ENCODE peak calls at places on chromosome 9, in eight cellular contexts. One of them, this sample, is unnamed.

GRCh38 chr9:706606-707451 is 134.7 kb upstream of the DMRT1 start:
- DNase-seq in endodermal cell: peak; percentile 84
- DNase-seq in mesendoderm: peak; percentile 77
- DNase-seq in AG09309: no peak
- DNase-seq in stomach: peak; percentile 70
- DNase-seq in kidney: peak; percentile 91
- DNase-seq in naive thymus-derived CD4-positive, alpha-beta T cell: peak; percentile 37
- DNase-seq in GM12878: no peak
- DNase-seq in this sample: peak; percentile 34

GRCh38 chr9:123727332-123727731 is 202.6 kb downstream of the DENND1A start:
- DNase-seq in GM12878: no peak
- DNase-seq in AG09309: no peak
- DNase-seq in naive thymus-derived CD4-positive, alpha-beta T cell: no peak
- DNase-seq in mesendoderm: no peak
- DNase-seq in stomach: no peak
- DNase-seq in kidney: no peak
- DNase-seq in endodermal cell: no peak
- DNase-seq in this sample: no peak

GRCh38 chr9:212265-212664 is 2.4 kb upstream of the DOCK8 start:
- DNase-seq in stomach: no peak
- DNase-seq in endodermal cell: no peak
- DNase-seq in mesendoderm: no peak
- DNase-seq in naive thymus-derived CD4-positive, alpha-beta T cell: no peak
- DNase-seq in AG09309: no peak
- DNase-seq in GM12878: no peak
- DNase-seq in kidney: no peak
- DNase-seq in this sample: no peak

GRCh38 chr9:92094655-92095054 is 20.6 kb downstream of the SPTLC1 start:
- DNase-seq in kidney: no peak
- DNase-seq in mesendoderm: peak; percentile 72
- DNase-seq in GM12878: no peak
- DNase-seq in naive thymus-derived CD4-positive, alpha-beta T cell: peak; percentile 40
- DNase-seq in AG09309: no peak
- DNase-seq in endodermal cell: peak; percentile 59
- DNase-seq in stomach: no peak
- DNase-seq in this sample: no peak

GRCh38 chr9:98611986-98612505 is 96.7 kb downstream of the GABBR2 start:
- DNase-seq in naive thymus-derived CD4-positive, alpha-beta T cell: no peak
- DNase-seq in AG09309: no peak
- DNase-seq in mesendoderm: no peak
- DNase-seq in endodermal cell: no peak
- DNase-seq in GM12878: no peak
- DNase-seq in kidney: no peak
- DNase-seq in stomach: peak; percentile 7
- DNase-seq in this sample: no peak

GRCh38 chr9:122158202-122158601 is 1.4 kb downstream of the NDUFA8 start:
- DNase-seq in GM12878: no peak
- DNase-seq in naive thymus-derived CD4-positive, alpha-beta T cell: no peak
- DNase-seq in AG09309: no peak
- DNase-seq in endodermal cell: peak; percentile 86
- DNase-seq in stomach: no peak
- DNase-seq in mesendoderm: peak; percentile 81
- DNase-seq in kidney: no peak
- DNase-seq in this sample: no peak

GRCh38 chr9:74942801-74943200 is 9.9 kb downstream of the C9orf40 start:
- DNase-seq in naive thymus-derived CD4-positive, alpha-beta T cell: peak; percentile 28
- DNase-seq in endodermal cell: no peak
- DNase-seq in stomach: no peak
- DNase-seq in mesendoderm: peak; percentile 39
- DNase-seq in kidney: no peak
- DNase-seq in GM12878: no peak
- DNase-seq in AG09309: no peak
- DNase-seq in this sample: no peak

GRCh38 chr9:122777935-122778671 is 10.6 kb upstream of the OR5C1 start:
- DNase-seq in kidney: no peak
- DNase-seq in AG09309: peak; percentile 38
- DNase-seq in GM12878: no peak
- DNase-seq in naive thymus-derived CD4-positive, alpha-beta T cell: no peak
- DNase-seq in stomach: no peak
- DNase-seq in endodermal cell: no peak
- DNase-seq in mesendoderm: no peak
- DNase-seq in this sample: peak; percentile 12

GRCh38 chr9:108149346-108149745 is 659.8 kb upstream of the KLF4 start:
- DNase-seq in GM12878: no peak
- DNase-seq in endodermal cell: no peak
- DNase-seq in naive thymus-derived CD4-positive, alpha-beta T cell: no peak
- DNase-seq in AG09309: no peak
- DNase-seq in stomach: no peak
- DNase-seq in kidney: no peak
- DNase-seq in mesendoderm: no peak
- DNase-seq in this sample: no peak

GRCh38 chr9:120711354-120711753 is 2.9 kb downstream of the MEGF9 start:
- DNase-seq in stomach: no peak
- DNase-seq in GM12878: no peak
- DNase-seq in kidney: no peak
- DNase-seq in endodermal cell: no peak
- DNase-seq in AG09309: no peak
- DNase-seq in naive thymus-derived CD4-positive, alpha-beta T cell: no peak
- DNase-seq in mesendoderm: no peak
- DNase-seq in this sample: no peak

GRCh38 chr9:136088939-136089696 is 6.0 kb downstream of the NACC2 start:
- DNase-seq in stomach: no peak
- DNase-seq in GM12878: no peak
- DNase-seq in mesendoderm: no peak
- DNase-seq in endodermal cell: no peak
- DNase-seq in naive thymus-derived CD4-positive, alpha-beta T cell: no peak
- DNase-seq in AG09309: no peak
- DNase-seq in kidney: peak; percentile 80
- DNase-seq in this sample: no peak

GRCh38 chr9:10250200-10250599 is 362.6 kb downstream of the PTPRD start:
- DNase-seq in GM12878: no peak
- DNase-seq in AG09309: no peak
- DNase-seq in naive thymus-derived CD4-positive, alpha-beta T cell: no peak
- DNase-seq in stomach: no peak
- DNase-seq in endodermal cell: no peak
- DNase-seq in kidney: no peak
- DNase-seq in mesendoderm: no peak
- DNase-seq in this sample: peak; percentile 48

GRCh38 chr9:12464910-12465512 is 228.2 kb upstream of the TYRP1 start:
- DNase-seq in naive thymus-derived CD4-positive, alpha-beta T cell: no peak
- DNase-seq in GM12878: no peak
- DNase-seq in endodermal cell: no peak
- DNase-seq in kidney: no peak
- DNase-seq in AG09309: no peak
- DNase-seq in mesendoderm: peak; percentile 43
- DNase-seq in stomach: no peak
- DNase-seq in this sample: no peak

GRCh38 chr9:75957095-75957494 is 66.6 kb downstream of the PCSK5 start:
- DNase-seq in kidney: no peak
- DNase-seq in naive thymus-derived CD4-positive, alpha-beta T cell: no peak
- DNase-seq in stomach: no peak
- DNase-seq in mesendoderm: no peak
- DNase-seq in AG09309: no peak
- DNase-seq in endodermal cell: no peak
- DNase-seq in GM12878: no peak
- DNase-seq in this sample: no peak

GRCh38 chr9:75962186-75963036 is 71.9 kb downstream of the PCSK5 start:
- DNase-seq in GM12878: no peak
- DNase-seq in stomach: no peak
- DNase-seq in kidney: no peak
- DNase-seq in naive thymus-derived CD4-positive, alpha-beta T cell: no peak
- DNase-seq in mesendoderm: no peak
- DNase-seq in AG09309: no peak
- DNase-seq in endodermal cell: no peak
- DNase-seq in this sample: peak; percentile 25

GRCh38 chr9:75964431-75964830 is 74.0 kb downstream of the PCSK5 start:
- DNase-seq in endodermal cell: no peak
- DNase-seq in AG09309: no peak
- DNase-seq in mesendoderm: peak; percentile 48
- DNase-seq in naive thymus-derived CD4-positive, alpha-beta T cell: no peak
- DNase-seq in kidney: no peak
- DNase-seq in stomach: no peak
- DNase-seq in GM12878: no peak
- DNase-seq in this sample: no peak

GRCh38 chr9:75956161-75956560 is 65.7 kb downstream of the PCSK5 start:
- DNase-seq in naive thymus-derived CD4-positive, alpha-beta T cell: no peak
- DNase-seq in stomach: no peak
- DNase-seq in kidney: no peak
- DNase-seq in endodermal cell: no peak
- DNase-seq in AG09309: no peak
- DNase-seq in GM12878: no peak
- DNase-seq in mesendoderm: peak; percentile 22
- DNase-seq in this sample: no peak

GRCh38 chr9:75960561-75960960 is 70.1 kb downstream of the PCSK5 start:
- DNase-seq in AG09309: no peak
- DNase-seq in GM12878: no peak
- DNase-seq in naive thymus-derived CD4-positive, alpha-beta T cell: no peak
- DNase-seq in stomach: no peak
- DNase-seq in kidney: no peak
- DNase-seq in endodermal cell: no peak
- DNase-seq in mesendoderm: no peak
- DNase-seq in this sample: no peak
- H3K4me3 ChIP-seq in AG09309: no peak overlapping the region
- H3K4me3 ChIP-seq in GM12878: no peak overlapping the region
- H3K4me3 ChIP-seq in naive thymus-derived CD4-positive, alpha-beta T cell: no peak overlapping the region
- H3K4me3 ChIP-seq in stomach: no peak overlapping the region
- H3K4me3 ChIP-seq in kidney: no peak overlapping the region
- H3K4me3 ChIP-seq in endodermal cell: no peak overlapping the region
- H3K4me3 ChIP-seq in mesendoderm: no peak overlapping the region
- H3K4me3 ChIP-seq in this sample: no peak overlapping the region

GRCh38 chr9:128125575-128126354 is 1.8 kb downstream of the PTGES2 start:
- DNase-seq in stomach: no peak
- DNase-seq in GM12878: no peak
- DNase-seq in AG09309: no peak
- DNase-seq in naive thymus-derived CD4-positive, alpha-beta T cell: no peak
- DNase-seq in endodermal cell: no peak
- DNase-seq in kidney: peak; percentile 55
- DNase-seq in mesendoderm: no peak
- DNase-seq in this sample: peak; percentile 12
- H3K4me3 ChIP-seq in stomach: no peak overlapping the region
- H3K4me3 ChIP-seq in GM12878: peak overlapping the region; percentile 88
- H3K4me3 ChIP-seq in AG09309: peak overlapping the region; percentile 5
- H3K4me3 ChIP-seq in naive thymus-derived CD4-positive, alpha-beta T cell: no peak overlapping the region
- H3K4me3 ChIP-seq in endodermal cell: peak overlapping the region; percentile 95
- H3K4me3 ChIP-seq in kidney: peak overlapping the region; percentile 42
- H3K4me3 ChIP-seq in mesendoderm: no peak overlapping the region
- H3K4me3 ChIP-seq in this sample: peak overlapping the region; percentile 5

GRCh38 chr9:113737414-113738271 is 138.5 kb upstream of the ZNF618 start:
- DNase-seq in kidney: no peak
- DNase-seq in mesendoderm: peak; percentile 78
- DNase-seq in naive thymus-derived CD4-positive, alpha-beta T cell: no peak
- DNase-seq in AG09309: peak; percentile 20
- DNase-seq in endodermal cell: peak; percentile 90
- DNase-seq in GM12878: no peak
- DNase-seq in stomach: peak; percentile 63
- DNase-seq in this sample: no peak

GRCh38 chr9:113738506-113738897 is 137.6 kb upstream of the ZNF618 start:
- DNase-seq in kidney: no peak
- DNase-seq in stomach: no peak
- DNase-seq in naive thymus-derived CD4-positive, alpha-beta T cell: no peak
- DNase-seq in GM12878: no peak
- DNase-seq in mesendoderm: no peak
- DNase-seq in endodermal cell: no peak
- DNase-seq in AG09309: no peak
- DNase-seq in this sample: no peak

GRCh38 chr9:113742878-113743277 is 133.2 kb upstream of the ZNF618 start:
- DNase-seq in stomach: no peak
- DNase-seq in mesendoderm: peak; percentile 59
- DNase-seq in kidney: no peak
- DNase-seq in naive thymus-derived CD4-positive, alpha-beta T cell: no peak
- DNase-seq in endodermal cell: no peak
- DNase-seq in AG09309: no peak
- DNase-seq in GM12878: no peak
- DNase-seq in this sample: no peak

GRCh38 chr9:113742471-113742870 is 133.6 kb upstream of the ZNF618 start:
- DNase-seq in AG09309: no peak
- DNase-seq in naive thymus-derived CD4-positive, alpha-beta T cell: no peak
- DNase-seq in mesendoderm: peak; percentile 17
- DNase-seq in kidney: no peak
- DNase-seq in stomach: no peak
- DNase-seq in endodermal cell: peak; percentile 65
- DNase-seq in GM12878: no peak
- DNase-seq in this sample: no peak

GRCh38 chr9:113738898-113739604 is 137.1 kb upstream of the ZNF618 start:
- DNase-seq in stomach: no peak
- DNase-seq in GM12878: no peak
- DNase-seq in kidney: no peak
- DNase-seq in mesendoderm: peak; percentile 52
- DNase-seq in endodermal cell: peak; percentile 63
- DNase-seq in AG09309: no peak
- DNase-seq in naive thymus-derived CD4-positive, alpha-beta T cell: no peak
- DNase-seq in this sample: no peak
- H3K4me3 ChIP-seq in stomach: no peak overlapping the region
- H3K4me3 ChIP-seq in GM12878: no peak overlapping the region
- H3K4me3 ChIP-seq in kidney: no peak overlapping the region
- H3K4me3 ChIP-seq in mesendoderm: no peak overlapping the region
- H3K4me3 ChIP-seq in endodermal cell: no peak overlapping the region
- H3K4me3 ChIP-seq in AG09309: no peak overlapping the region
- H3K4me3 ChIP-seq in naive thymus-derived CD4-positive, alpha-beta T cell: no peak overlapping the region
- H3K4me3 ChIP-seq in this sample: no peak overlapping the region

DNA sequence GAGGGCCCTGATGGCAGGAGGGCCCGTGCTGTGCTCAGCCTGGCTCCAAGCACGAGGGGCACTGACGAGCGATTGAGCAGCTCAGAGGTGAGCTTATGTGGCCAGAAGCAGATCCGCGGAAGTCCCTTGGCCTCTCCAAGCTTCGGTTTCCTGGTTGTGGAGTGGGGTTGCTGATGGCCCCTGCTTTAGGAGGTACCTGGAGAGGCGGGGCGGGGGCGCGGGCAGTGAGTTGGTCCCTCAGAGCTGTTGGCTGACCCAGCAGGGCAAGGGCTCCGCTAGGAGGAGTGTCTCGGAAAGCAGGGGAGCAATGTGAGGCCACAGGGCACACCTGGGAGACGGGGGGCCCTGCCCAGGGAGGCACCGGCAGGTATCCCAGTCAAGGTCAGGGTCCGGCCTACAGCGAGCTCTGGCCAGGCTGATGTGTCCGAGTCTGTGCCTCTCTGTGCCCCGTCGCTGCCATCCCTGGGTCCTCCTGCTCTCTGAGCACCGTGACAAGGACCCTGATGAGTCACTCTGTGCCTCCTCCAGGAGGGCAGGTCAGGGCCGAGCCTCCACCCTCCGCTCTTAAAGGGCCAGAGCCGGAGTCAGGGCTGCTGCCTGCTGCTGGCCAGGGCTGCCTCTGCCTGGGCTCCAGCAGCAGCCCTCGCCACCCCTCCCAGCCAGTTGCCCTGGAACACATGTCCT is 14.8 kb downstream of the NCS1 start:
- DNase-seq in mesendoderm: peak; percentile 91
- DNase-seq in endodermal cell: peak; percentile 95
- DNase-seq in GM12878: no peak
- DNase-seq in naive thymus-derived CD4-positive, alpha-beta T cell: no peak
- DNase-seq in AG09309: no peak
- DNase-seq in stomach: peak; percentile 56
- DNase-seq in kidney: peak; percentile 90
- DNase-seq in this sample: no peak
- H3K4me3 ChIP-seq in mesendoderm: no peak overlapping the region
- H3K4me3 ChIP-seq in endodermal cell: no peak overlapping the region
- H3K4me3 ChIP-seq in GM12878: no peak overlapping the region
- H3K4me3 ChIP-seq in naive thymus-derived CD4-positive, alpha-beta T cell: no peak overlapping the region
- H3K4me3 ChIP-seq in AG09309: no peak overlapping the region
- H3K4me3 ChIP-seq in stomach: peak overlapping the region; percentile 38
- H3K4me3 ChIP-seq in kidney: peak overlapping the region; percentile 63
- H3K4me3 ChIP-seq in this sample: no peak overlapping the region

This sample was measured in skeletal muscle cell.